ENCODE peak calls at places on chromosomes 13 and 19, in six cellular contexts. I, P, F, K, Z and O are unnamed samples.
A peak's percentile ranks its signal among the peaks of the same experiment; 100 is the strongest.

GRCh38 chr13:114109646-114110045 is 22.8 kb downstream of the RASA3 start:
- DNase-seq in I (no peak), P (no peak), F (no peak), K (no peak), Z (no peak), O (no peak)

GRCh38 chr13:39451301-39451700 is 151.7 kb downstream of the LHFPL6 start:
- DNase-seq in I (no peak), P (peak; percentile 3), F (peak; percentile 32), K (peak; percentile 71), Z (no peak), O (no peak)

GRCh38 chr19:42468273-42468796 is 25.6 kb upstream of the CXCL17 start:
- DNase-seq in I (peak; percentile 2), P (no peak), F (no peak), K (peak; percentile 92), Z (no peak), O (no peak)

GRCh38 chr19:46714523-46715106 is 2.3 kb downstream of the PRKD2 start:
- DNase-seq in I (no peak), P (peak; percentile 65), F (no peak), K (no peak), Z (peak; percentile 55), O (no peak)

GRCh38 chr19:4981681-4981958 is 12.7 kb downstream of the KDM4B start:
- DNase-seq in I (no peak), P (no peak), F (no peak), K (no peak), Z (no peak), O (no peak)

GRCh38 chr19:17519967-17520366 is 8.5 kb downstream of the PGLS start:
- DNase-seq in I (no peak), P (no peak), F (no peak), K (no peak), Z (no peak), O (no peak)

GRCh38 chr13:113550453-113550852 is 34.1 kb upstream of the TFDP1 start:
- DNase-seq in I (no peak), P (no peak), F (no peak), K (no peak), Z (no peak), O (no peak)

GRCh38 chr19:58387338-58388174 is 487 bp downstream of the RPS5 start:
- DNase-seq in I (no peak), P (no peak), F (no peak), K (no peak), Z (no peak), O (no peak)

GRCh38 chr19:15532779-15533521 is 24.6 kb downstream of the CYP4F22 start:
- DNase-seq in I (no peak), P (no peak), F (no peak), K (peak; percentile 40), Z (no peak), O (no peak)

GRCh38 chr19:55088021-55088451 is 12.4 kb downstream of the EPS8L1 start:
- DNase-seq in I (no peak), P (no peak), F (no peak), K (no peak), Z (no peak), O (no peak)

GRCh38 chr19:49114630-49115363 is 627 bp downstream of the LIN7B start:
- DNase-seq in I (no peak), P (no peak), F (no peak), K (peak; percentile 39), Z (peak; percentile 21), O (peak; percentile 18)

GRCh38 chr13:40343550-40344269 is 322.7 kb downstream of the FOXO1 start:
- DNase-seq in I (no peak), P (no peak), F (no peak), K (no peak), Z (no peak), O (no peak)

GRCh38 chr13:58712191-58712590 is 1080.6 kb downstream of the PCDH17 start:
- DNase-seq in I (no peak), P (no peak), F (no peak), K (no peak), Z (no peak), O (no peak)